ENCODE peak calls at places on chromosomes 3 and 15, in seven cellular contexts. One of them, this sample, is unnamed.
A peak's percentile ranks its signal among the peaks of the same experiment; 100 is the strongest.

GRCh38 chr3:25580534-25580933 is 84.2 kb downstream of the TOP2B start:
- DNase-seq in SK-N-MC: no peak
- DNase-seq in GM12878: no peak
- DNase-seq in endothelial cell of umbilical vein: no peak
- DNase-seq in K562: no peak
- DNase-seq in HL-60: no peak
- DNase-seq in transverse colon: no peak
- DNase-seq in this sample: no peak

GRCh38 chr3:30550246-30550645 is 56.2 kb upstream of the TGFBR2 start:
- DNase-seq in HL-60: no peak
- DNase-seq in K562: no peak
- DNase-seq in GM12878: no peak
- DNase-seq in endothelial cell of umbilical vein: peak; percentile 34
- DNase-seq in SK-N-MC: no peak
- DNase-seq in transverse colon: no peak
- DNase-seq in this sample: no peak

GRCh38 chr3:42613462-42613861 is 13.0 kb downstream of the NKTR start:
- DNase-seq in K562: peak; percentile 39
- DNase-seq in endothelial cell of umbilical vein: peak; percentile 36
- DNase-seq in transverse colon: no peak
- DNase-seq in HL-60: no peak
- DNase-seq in SK-N-MC: no peak
- DNase-seq in GM12878: no peak
- DNase-seq in this sample: no peak

GRCh38 chr3:128131897-128132646 is 8.5 kb upstream of the RUVBL1 start:
- DNase-seq in transverse colon: no peak
- DNase-seq in SK-N-MC: no peak
- DNase-seq in HL-60: no peak
- DNase-seq in endothelial cell of umbilical vein: no peak
- DNase-seq in GM12878: no peak
- DNase-seq in K562: no peak
- DNase-seq in this sample: no peak

GRCh38 chr15:95760508-95760907 is 570.0 kb upstream of the NR2F2 start:
- DNase-seq in GM12878: no peak
- DNase-seq in HL-60: no peak
- DNase-seq in SK-N-MC: no peak
- DNase-seq in transverse colon: no peak
- DNase-seq in K562: no peak
- DNase-seq in endothelial cell of umbilical vein: peak; percentile 23
- DNase-seq in this sample: peak; percentile 7

GRCh38 chr3:8560608-8561007 is 59.0 kb downstream of the LMCD1 start:
- DNase-seq in SK-N-MC: no peak
- DNase-seq in K562: no peak
- DNase-seq in transverse colon: no peak
- DNase-seq in GM12878: no peak
- DNase-seq in endothelial cell of umbilical vein: no peak
- DNase-seq in HL-60: no peak
- DNase-seq in this sample: no peak

GRCh38 chr3:167078070-167078622 is 302.0 kb downstream of the ZBBX start:
- DNase-seq in endothelial cell of umbilical vein: no peak
- DNase-seq in SK-N-MC: no peak
- DNase-seq in K562: no peak
- DNase-seq in GM12878: no peak
- DNase-seq in HL-60: no peak
- DNase-seq in transverse colon: no peak
- DNase-seq in this sample: no peak

GRCh38 chr15:32119286-32119685 is 89.0 kb downstream of the CHRNA7 start:
- DNase-seq in SK-N-MC: no peak
- DNase-seq in transverse colon: no peak
- DNase-seq in endothelial cell of umbilical vein: no peak
- DNase-seq in GM12878: no peak
- DNase-seq in K562: no peak
- DNase-seq in HL-60: no peak
- DNase-seq in this sample: no peak

GRCh38 chr3:72273615-72274014 is 488.7 kb upstream of the PROK2 start:
- DNase-seq in GM12878: no peak
- DNase-seq in SK-N-MC: no peak
- DNase-seq in HL-60: no peak
- DNase-seq in endothelial cell of umbilical vein: no peak
- DNase-seq in K562: no peak
- DNase-seq in transverse colon: no peak
- DNase-seq in this sample: no peak

GRCh38 chr15:82936966-82937647 is 15.4 kb downstream of the HOMER2 start:
- DNase-seq in K562: no peak
- DNase-seq in endothelial cell of umbilical vein: no peak
- DNase-seq in HL-60: no peak
- DNase-seq in transverse colon: no peak
- DNase-seq in SK-N-MC: no peak
- DNase-seq in GM12878: no peak
- DNase-seq in this sample: peak; percentile 67

GRCh38 chr3:133572158-133573053 is 1.1 kb upstream of the CDV3 start:
- DNase-seq in K562: no peak
- DNase-seq in SK-N-MC: no peak
- DNase-seq in GM12878: peak; percentile 82
- DNase-seq in endothelial cell of umbilical vein: no peak
- DNase-seq in transverse colon: peak; percentile 19
- DNase-seq in HL-60: peak; percentile 67
- DNase-seq in this sample: no peak

GRCh38 chr3:189369636-189370035 is 197.9 kb downstream of the TPRG1 start:
- DNase-seq in HL-60: peak; percentile 67
- DNase-seq in SK-N-MC: no peak
- DNase-seq in GM12878: no peak
- DNase-seq in K562: no peak
- DNase-seq in endothelial cell of umbilical vein: no peak
- DNase-seq in transverse colon: no peak
- DNase-seq in this sample: no peak

GRCh38 chr15:66901336-66902100 is 163.9 kb upstream of the SMAD3 start:
- DNase-seq in HL-60: no peak
- DNase-seq in transverse colon: no peak
- DNase-seq in SK-N-MC: no peak
- DNase-seq in endothelial cell of umbilical vein: peak; percentile 20
- DNase-seq in GM12878: no peak
- DNase-seq in K562: no peak
- DNase-seq in this sample: no peak

GRCh38 chr15:65264877-65265430 is 21.7 kb downstream of the PARP16 start:
- DNase-seq in K562: no peak
- DNase-seq in HL-60: no peak
- DNase-seq in GM12878: no peak
- DNase-seq in SK-N-MC: no peak
- DNase-seq in endothelial cell of umbilical vein: no peak
- DNase-seq in transverse colon: no peak
- DNase-seq in this sample: no peak

GRCh38 chr3:169744332-169745054 is 20.4 kb downstream of the TERC start:
- DNase-seq in HL-60: no peak
- DNase-seq in transverse colon: no peak
- DNase-seq in SK-N-MC: no peak
- DNase-seq in K562: no peak
- DNase-seq in GM12878: no peak
- DNase-seq in endothelial cell of umbilical vein: peak; percentile 74
- DNase-seq in this sample: no peak

GRCh38 chr15:98801234-98801561 is 152.9 kb downstream of the IGF1R start:
- DNase-seq in SK-N-MC: no peak
- DNase-seq in HL-60: no peak
- DNase-seq in K562: no peak
- DNase-seq in transverse colon: no peak
- DNase-seq in GM12878: no peak
- DNase-seq in endothelial cell of umbilical vein: peak; percentile 49
- DNase-seq in this sample: no peak

GRCh38 chr15:51888593-51889195 is 59.2 kb downstream of the TMOD3 start:
- DNase-seq in transverse colon: no peak
- DNase-seq in HL-60: no peak
- DNase-seq in GM12878: no peak
- DNase-seq in SK-N-MC: no peak
- DNase-seq in endothelial cell of umbilical vein: peak; percentile 43
- DNase-seq in K562: peak; percentile 28
- DNase-seq in this sample: no peak

GRCh38 chr3:156218353-156218744 is 98.0 kb downstream of the KCNAB1 start:
- DNase-seq in SK-N-MC: no peak
- DNase-seq in endothelial cell of umbilical vein: peak; percentile 31
- DNase-seq in K562: no peak
- DNase-seq in GM12878: no peak
- DNase-seq in HL-60: no peak
- DNase-seq in transverse colon: no peak
- DNase-seq in this sample: no peak

GRCh38 chr3:107404727-107405519 is 27.7 kb downstream of the CCDC54 start:
- DNase-seq in HL-60: no peak
- DNase-seq in GM12878: no peak
- DNase-seq in transverse colon: no peak
- DNase-seq in SK-N-MC: no peak
- DNase-seq in endothelial cell of umbilical vein: no peak
- DNase-seq in K562: no peak
- DNase-seq in this sample: no peak

GRCh38 chr3:54071596-54071995 is 50.8 kb upstream of the CACNA2D3 start:
- DNase-seq in GM12878: no peak
- DNase-seq in transverse colon: no peak
- DNase-seq in endothelial cell of umbilical vein: no peak
- DNase-seq in K562: no peak
- DNase-seq in SK-N-MC: no peak
- DNase-seq in HL-60: no peak
- DNase-seq in this sample: no peak

GRCh38 chr15:24054547-24055245 is 367.6 kb upstream of the NDN start:
- DNase-seq in HL-60: no peak
- DNase-seq in K562: no peak
- DNase-seq in transverse colon: peak; percentile 62
- DNase-seq in SK-N-MC: no peak
- DNase-seq in GM12878: no peak
- DNase-seq in endothelial cell of umbilical vein: no peak
- DNase-seq in this sample: no peak

GRCh38 chr3:24551626-24552025 is 57.0 kb upstream of the THRB start:
- DNase-seq in GM12878: no peak
- DNase-seq in endothelial cell of umbilical vein: no peak
- DNase-seq in K562: no peak
- DNase-seq in SK-N-MC: no peak
- DNase-seq in HL-60: no peak
- DNase-seq in transverse colon: no peak
- DNase-seq in this sample: no peak

GRCh38 chr3:132448211-132448961 is 31.1 kb downstream of the DNAJC13 start:
- DNase-seq in HL-60: no peak
- DNase-seq in K562: no peak
- DNase-seq in endothelial cell of umbilical vein: peak; percentile 57
- DNase-seq in SK-N-MC: no peak
- DNase-seq in GM12878: peak; percentile 16
- DNase-seq in transverse colon: no peak
- DNase-seq in this sample: no peak

GRCh38 chr3:152396867-152397266 is 128.1 kb downstream of the MBNL1 start:
- DNase-seq in endothelial cell of umbilical vein: no peak
- DNase-seq in SK-N-MC: no peak
- DNase-seq in K562: no peak
- DNase-seq in transverse colon: no peak
- DNase-seq in GM12878: no peak
- DNase-seq in HL-60: no peak
- DNase-seq in this sample: no peak

GRCh38 chr15:29613951-29614382 is 208.3 kb downstream of the TJP1 start:
- DNase-seq in SK-N-MC: no peak
- DNase-seq in HL-60: no peak
- DNase-seq in transverse colon: no peak
- DNase-seq in endothelial cell of umbilical vein: no peak
- DNase-seq in K562: peak; percentile 60
- DNase-seq in GM12878: no peak
- DNase-seq in this sample: no peak

GRCh38 chr15:90889313-90889730 is 5.0 kb downstream of the FES start:
- DNase-seq in endothelial cell of umbilical vein: no peak
- DNase-seq in SK-N-MC: no peak
- DNase-seq in transverse colon: no peak
- DNase-seq in HL-60: no peak
- DNase-seq in K562: no peak
- DNase-seq in GM12878: no peak
- DNase-seq in this sample: no peak

GRCh38 chr3:64450396-64450956 is 225.2 kb upstream of the PRICKLE2 start:
- DNase-seq in endothelial cell of umbilical vein: no peak
- DNase-seq in GM12878: peak; percentile 12
- DNase-seq in transverse colon: no peak
- DNase-seq in K562: no peak
- DNase-seq in SK-N-MC: no peak
- DNase-seq in HL-60: no peak
- DNase-seq in this sample: no peak

GRCh38 chr3:157311633-157312365 is 124.9 kb upstream of the PTX3 start:
- DNase-seq in HL-60: no peak
- DNase-seq in K562: no peak
- DNase-seq in endothelial cell of umbilical vein: peak; percentile 54
- DNase-seq in transverse colon: no peak
- DNase-seq in SK-N-MC: peak; percentile 99
- DNase-seq in GM12878: no peak
- DNase-seq in this sample: no peak

DNA sequence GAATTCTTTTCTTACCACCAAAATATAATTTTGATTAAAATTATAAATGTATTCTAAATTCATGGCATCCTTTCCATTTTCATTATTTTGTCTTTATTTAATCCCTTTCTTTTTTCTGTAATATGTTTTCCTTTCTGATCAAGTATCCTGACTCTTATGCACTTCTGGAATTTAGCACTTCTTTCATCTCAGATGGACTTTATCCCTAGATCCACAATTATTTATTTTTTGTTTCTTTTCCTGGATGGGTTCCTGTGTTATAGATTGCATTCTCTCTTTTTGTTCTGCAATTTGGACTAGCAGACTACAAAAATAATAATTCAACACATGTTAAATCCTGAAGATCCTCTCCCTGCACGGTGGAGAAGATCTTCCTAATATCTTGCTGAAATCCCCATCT is 76.9 kb upstream of the CDIN1 start:
- DNase-seq in HL-60: no peak
- DNase-seq in GM12878: no peak
- DNase-seq in endothelial cell of umbilical vein: no peak
- DNase-seq in transverse colon: no peak
- DNase-seq in SK-N-MC: no peak
- DNase-seq in K562: no peak
- DNase-seq in this sample: no peak
- TF ChIP-seq POLR2AphosphoS5 in HL-60: no peak
- TF ChIP-seq POLR2AphosphoS5 in GM12878: no peak
- TF ChIP-seq POLR2AphosphoS5 in endothelial cell of umbilical vein: no peak
- TF ChIP-seq POLR2AphosphoS5 in transverse colon: no peak
- TF ChIP-seq POLR2AphosphoS5 in SK-N-MC: no peak
- TF ChIP-seq POLR2AphosphoS5 in K562: no peak
- TF ChIP-seq POLR2AphosphoS5 in this sample: no peak

GRCh38 chr3:46565607-46566039 is 479 bp downstream of the LRRC2 start:
- DNase-seq in transverse colon: no peak
- DNase-seq in HL-60: no peak
- DNase-seq in endothelial cell of umbilical vein: peak; percentile 20
- DNase-seq in GM12878: no peak
- DNase-seq in SK-N-MC: no peak
- DNase-seq in K562: no peak
- DNase-seq in this sample: no peak
- H3K27ac ChIP-seq in transverse colon: peak overlapping the region; percentile 65
- H3K27ac ChIP-seq in HL-60: no peak overlapping the region
- H3K27ac ChIP-seq in endothelial cell of umbilical vein: no peak overlapping the region
- H3K27ac ChIP-seq in GM12878: no peak overlapping the region
- H3K27ac ChIP-seq in SK-N-MC: no peak overlapping the region
- H3K27ac ChIP-seq in K562: no peak overlapping the region
- H3K27ac ChIP-seq in this sample: no peak overlapping the region

GRCh38 chr3:139527287-139527686 is 12.3 kb downstream of the RBP1 start:
- DNase-seq in endothelial cell of umbilical vein: no peak
- DNase-seq in K562: no peak
- DNase-seq in transverse colon: no peak
- DNase-seq in HL-60: no peak
- DNase-seq in GM12878: no peak
- DNase-seq in SK-N-MC: no peak
- DNase-seq in this sample: no peak
- TF ChIP-seq POLR2AphosphoS5 in endothelial cell of umbilical vein: no peak
- TF ChIP-seq POLR2AphosphoS5 in K562: no peak
- TF ChIP-seq POLR2AphosphoS5 in transverse colon: no peak
- TF ChIP-seq POLR2AphosphoS5 in HL-60: no peak
- TF ChIP-seq POLR2AphosphoS5 in GM12878: no peak
- TF ChIP-seq POLR2AphosphoS5 in SK-N-MC: no peak
- TF ChIP-seq POLR2AphosphoS5 in this sample: no peak

GRCh38 chr3:191356586-191357439 is 26.5 kb upstream of the UTS2B start:
- DNase-seq in SK-N-MC: no peak
- DNase-seq in K562: no peak
- DNase-seq in HL-60: no peak
- DNase-seq in transverse colon: no peak
- DNase-seq in endothelial cell of umbilical vein: peak; percentile 73
- DNase-seq in GM12878: no peak
- DNase-seq in this sample: no peak
- H3K27ac ChIP-seq in SK-N-MC: no peak overlapping the region
- H3K27ac ChIP-seq in K562: no peak overlapping the region
- H3K27ac ChIP-seq in HL-60: no peak overlapping the region
- H3K27ac ChIP-seq in transverse colon: peak overlapping the region; percentile 48
- H3K27ac ChIP-seq in endothelial cell of umbilical vein: peak overlapping the region; percentile 55
- H3K27ac ChIP-seq in GM12878: peak overlapping the region; percentile 28
- H3K27ac ChIP-seq in this sample: peak overlapping the region; percentile 24

This sample was measured in Panc1.